ENCODE peak calls at places on chromosomes 6 and 20, in four cellular contexts. N, T, R and P are unnamed samples.

GRCh38 chr6:149925974-149926777 is 3.3 kb upstream of the RAET1G start:
- DNase-seq in N (peak), T (peak), R (peak), P (peak)

GRCh38 chr6:155524249-155524651 is 68.6 kb upstream of the NOX3 start:
- DNase-seq in N (peak), T (no peak), R (no peak), P (peak)

GRCh38 chr20:49541733-49542513 is 26.0 kb downstream of the PTGIS start:
- DNase-seq in N (peak), T (peak), R (peak), P (peak)

GRCh38 chr6:151400473-151400872 is 9.1 kb upstream of the ZBTB2 start:
- DNase-seq in N (no peak), T (no peak), R (no peak), P (no peak)

GRCh38 chr6:32614366-32615081 is 22.7 kb upstream of the HLA-DQA1 start:
- DNase-seq in N (no peak), T (no peak), R (no peak), P (no peak)

GRCh38 chr6:124722479-124722878 is 239.8 kb upstream of the RNF217 start:
- DNase-seq in N (no peak), T (no peak), R (no peak), P (no peak)

GRCh38 chr20:5848711-5849505 is 98.7 kb downstream of the SHLD1 start:
- DNase-seq in N (no peak), T (no peak), R (no peak), P (no peak)

GRCh38 chr6:6993503-6994237 is 114.1 kb upstream of the RREB1 start:
- DNase-seq in N (no peak), T (no peak), R (no peak), P (no peak)

GRCh38 chr20:3312940-3313656 is 74.1 kb upstream of the SLC4A11 start:
- DNase-seq in N (no peak), T (no peak), R (no peak), P (peak)

GRCh38 chr6:44115866-44116265 is 11.4 kb downstream of the MRPL14 start:
- DNase-seq in N (no peak), T (no peak), R (no peak), P (no peak)

GRCh38 chr6:132011582-132011981 is 60.4 kb upstream of the CCN2 start:
- DNase-seq in N (no peak), T (no peak), R (no peak), P (peak)

GRCh38 chr6:112667427-112667826 is 320.3 kb downstream of the RFPL4B start:
- DNase-seq in N (no peak), T (no peak), R (no peak), P (no peak)

GRCh38 chr6:168099201-168100010 is 20.4 kb upstream of the FRMD1 start:
- DNase-seq in N (no peak), T (no peak), R (no peak), P (no peak)

GRCh38 chr6:170124836-170125235 is 166.0 kb downstream of the DLL1 start:
- DNase-seq in N (no peak), T (no peak), R (peak), P (no peak)

GRCh38 chr20:46991850-46992639 is 97.4 kb downstream of the EYA2 start:
- DNase-seq in N (no peak), T (no peak), R (no peak), P (no peak)

GRCh38 chr6:13554929-13555333 is 19.5 kb upstream of the SIRT5 start:
- DNase-seq in N (no peak), T (no peak), R (no peak), P (no peak)

GRCh38 chr6:41257369-41258195 is 28.9 kb downstream of the TREM1 start:
- DNase-seq in N (no peak), T (no peak), R (peak), P (peak)

GRCh38 chr6:11854418-11855165 is 76.0 kb upstream of the ADTRP start:
- DNase-seq in N (no peak), T (no peak), R (no peak), P (peak)

GRCh38 chr20:5658897-5659296 is 91.3 kb upstream of the SHLD1 start:
- DNase-seq in N (peak), T (peak), R (peak), P (peak)

GRCh38 chr6:14275493-14275851 is 157.9 kb downstream of the CD83 start:
- DNase-seq in N (no peak), T (no peak), R (no peak), P (peak)

GRCh38 chr6:159720708-159721107 is 6.6 kb upstream of the WTAP start:
- DNase-seq in N (no peak), T (no peak), R (no peak), P (no peak)

GRCh38 chr6:80143312-80143960 is 37.0 kb downstream of the BCKDHB start:
- DNase-seq in N (no peak), T (no peak), R (peak), P (peak)

GRCh38 chr20:50772418-50773185 is 22.3 kb upstream of the BCAS4 start:
- DNase-seq in N (no peak), T (no peak), R (no peak), P (no peak)